ENCODE peak calls at places on chromosome 18, in ten cellular contexts. H is thoracic aorta; Z is CD4-positive, alpha-beta T cell; A is memory B cell; T is left lung; C is gastrocnemius medialis; N is Right ventricle myocardium superior; M is Right ventricle myocardium inferior; D is RWPE2; S is aorta. L is an unnamed sample.
A peak's percentile ranks its signal among the peaks of the same experiment; 100 is the strongest.

GRCh38 chr18:24631238-24632025 is 171.0 kb downstream of the HRH4 start:
- ATAC-seq in H (no peak), D (no peak), Z (no peak), M (peak; percentile 53), N (peak; percentile 72), T (no peak), A (no peak), C (no peak), S (peak; percentile 47), L (no peak)

GRCh38 chr18:2907459-2908145 is 60.8 kb downstream of the EMILIN2 start:
- ATAC-seq in D (no peak), S (no peak), T (peak; percentile 3), Z (peak; percentile 11), H (no peak), M (no peak), N (no peak), C (no peak), A (peak; percentile 14), L (no peak)

GRCh38 chr18:35253655-35254287 is 12.9 kb downstream of the ZNF397 start:
- ATAC-seq in N (no peak), Z (no peak), S (no peak), T (no peak), H (no peak), C (no peak), M (no peak), A (no peak), D (no peak), L (no peak)

GRCh38 chr18:13435596-13436333 is 217.2 kb downstream of the LDLRAD4 start:
- ATAC-seq in A (no peak), M (no peak), N (no peak), Z (peak; percentile 15), T (peak; percentile 59), H (peak; percentile 92), C (peak; percentile 70), S (peak; percentile 82), D (peak; percentile 90), L (peak; percentile 70)

GRCh38 chr18:9721893-9722515 is 13.9 kb downstream of the RAB31 start:
- ATAC-seq in A (no peak), N (no peak), T (no peak), D (no peak), C (no peak), H (no peak), M (no peak), S (no peak), Z (no peak), L (no peak)

GRCh38 chr18:46013484-46014189 is 46.5 kb upstream of the EPG5 start:
- ATAC-seq in H (no peak), Z (no peak), T (no peak), S (no peak), D (no peak), A (peak; percentile 44), M (no peak), C (no peak), N (no peak), L (no peak)

GRCh38 chr18:13658444-13659204 is 67.7 kb downstream of the FAM210A start:
- ATAC-seq in Z (no peak), S (no peak), C (no peak), T (no peak), A (no peak), M (no peak), H (no peak), D (peak; percentile 29), N (no peak), L (no peak)

GRCh38 chr18:31041346-31042067 is 1.0 kb downstream of the DSC3 start:
- ATAC-seq in C (no peak), D (peak; percentile 47), T (peak; percentile 17), A (no peak), N (no peak), M (peak; percentile 10), S (peak; percentile 45), Z (no peak), H (no peak), L (no peak)

GRCh38 chr18:75204262-75204977 is 4.5 kb downstream of the PTGR3 start:
- ATAC-seq in T (peak; percentile 2), N (peak; percentile 23), C (no peak), A (no peak), S (no peak), H (no peak), M (peak; percentile 26), Z (no peak), D (no peak), L (no peak)

GRCh38 chr18:44839239-44839666 is 158.6 kb downstream of the SETBP1 start:
- ATAC-seq in D (peak; percentile 95), N (peak; percentile 76), M (peak; percentile 64), T (peak; percentile 84), S (peak; percentile 80), Z (peak; percentile 49), A (peak; percentile 92), C (peak; percentile 75), H (no peak), L (peak; percentile 67)

GRCh38 chr18:22346968-22347611 is 70.6 kb downstream of the CTAGE1 start:
- ATAC-seq in Z (no peak), C (peak; percentile 60), T (peak; percentile 76), H (no peak), D (no peak), N (peak; percentile 81), S (peak; percentile 79), A (no peak), M (peak; percentile 90), L (peak; percentile 53)

L was measured in gastroesophageal sphincter.